ENCODE peak calls at places on chromosomes 13 and 19, in ten cellular contexts. One of them, this sample, is unnamed.

GRCh38 chr19:44611812-44612295 is 1.5 kb upstream of the IGSF23 start:
- DNase-seq in epithelial cell of esophagus: no peak
- DNase-seq in RWPE2: no peak
- DNase-seq in adrenal gland: no peak
- DNase-seq in body of pancreas: peak
- DNase-seq in thoracic aorta: no peak
- DNase-seq in heart left ventricle: no peak
- DNase-seq in fibroblast of mammary gland: no peak
- DNase-seq in cardiac fibroblast: no peak
- DNase-seq in esophagus squamous epithelium: no peak
- DNase-seq in this sample: no peak

GRCh38 chr13:106802917-106803316 is 235.0 kb upstream of the ARGLU1 start:
- DNase-seq in RWPE2: no peak
- DNase-seq in adrenal gland: no peak
- DNase-seq in heart left ventricle: no peak
- DNase-seq in thoracic aorta: no peak
- DNase-seq in cardiac fibroblast: no peak
- DNase-seq in epithelial cell of esophagus: no peak
- DNase-seq in body of pancreas: no peak
- DNase-seq in esophagus squamous epithelium: no peak
- DNase-seq in fibroblast of mammary gland: no peak
- DNase-seq in this sample: no peak

GRCh38 chr19:47701717-47702552 is 11.3 kb upstream of the EHD2 start:
- DNase-seq in esophagus squamous epithelium: no peak
- DNase-seq in body of pancreas: no peak
- DNase-seq in heart left ventricle: no peak
- DNase-seq in thoracic aorta: no peak
- DNase-seq in epithelial cell of esophagus: no peak
- DNase-seq in adrenal gland: no peak
- DNase-seq in RWPE2: peak
- DNase-seq in cardiac fibroblast: no peak
- DNase-seq in fibroblast of mammary gland: no peak
- DNase-seq in this sample: no peak

GRCh38 chr13:30818323-30818960 is 83.1 kb downstream of the ALOX5AP start:
- DNase-seq in heart left ventricle: no peak
- DNase-seq in cardiac fibroblast: peak
- DNase-seq in RWPE2: no peak
- DNase-seq in epithelial cell of esophagus: peak
- DNase-seq in body of pancreas: no peak
- DNase-seq in esophagus squamous epithelium: no peak
- DNase-seq in thoracic aorta: peak
- DNase-seq in adrenal gland: no peak
- DNase-seq in fibroblast of mammary gland: peak
- DNase-seq in this sample: peak

GRCh38 chr13:100513987-100514670 is 74.5 kb downstream of the GGACT start:
- DNase-seq in fibroblast of mammary gland: peak
- DNase-seq in cardiac fibroblast: peak
- DNase-seq in epithelial cell of esophagus: no peak
- DNase-seq in esophagus squamous epithelium: no peak
- DNase-seq in RWPE2: no peak
- DNase-seq in heart left ventricle: no peak
- DNase-seq in adrenal gland: no peak
- DNase-seq in thoracic aorta: no peak
- DNase-seq in body of pancreas: no peak
- DNase-seq in this sample: peak

GRCh38 chr19:41995959-41996797 is 2.1 kb upstream of the ATP1A3 start:
- DNase-seq in adrenal gland: no peak
- DNase-seq in cardiac fibroblast: no peak
- DNase-seq in heart left ventricle: no peak
- DNase-seq in body of pancreas: no peak
- DNase-seq in fibroblast of mammary gland: no peak
- DNase-seq in RWPE2: no peak
- DNase-seq in thoracic aorta: no peak
- DNase-seq in esophagus squamous epithelium: no peak
- DNase-seq in epithelial cell of esophagus: no peak
- DNase-seq in this sample: no peak

GRCh38 chr19:5718579-5719273 is 1.2 kb downstream of the LONP1 start:
- DNase-seq in esophagus squamous epithelium: no peak
- DNase-seq in adrenal gland: peak
- DNase-seq in thoracic aorta: no peak
- DNase-seq in RWPE2: no peak
- DNase-seq in cardiac fibroblast: peak
- DNase-seq in heart left ventricle: no peak
- DNase-seq in epithelial cell of esophagus: peak
- DNase-seq in fibroblast of mammary gland: peak
- DNase-seq in body of pancreas: peak
- DNase-seq in this sample: peak

GRCh38 chr19:38155453-38155852 is 68.6 kb downstream of the DPF1 start:
- DNase-seq in adrenal gland: no peak
- DNase-seq in esophagus squamous epithelium: no peak
- DNase-seq in cardiac fibroblast: peak
- DNase-seq in epithelial cell of esophagus: peak
- DNase-seq in fibroblast of mammary gland: peak
- DNase-seq in RWPE2: no peak
- DNase-seq in heart left ventricle: no peak
- DNase-seq in body of pancreas: no peak
- DNase-seq in thoracic aorta: no peak
- DNase-seq in this sample: no peak

GRCh38 chr19:5340637-5341447 is at the start of gene PTPRS:
- DNase-seq in fibroblast of mammary gland: peak
- DNase-seq in body of pancreas: peak
- DNase-seq in heart left ventricle: peak
- DNase-seq in thoracic aorta: no peak
- DNase-seq in RWPE2: no peak
- DNase-seq in esophagus squamous epithelium: no peak
- DNase-seq in epithelial cell of esophagus: peak
- DNase-seq in cardiac fibroblast: peak
- DNase-seq in adrenal gland: peak
- DNase-seq in this sample: peak

GRCh38 chr19:8396563-8397203 is 6.5 kb downstream of the RAB11B start:
- DNase-seq in adrenal gland: peak
- DNase-seq in cardiac fibroblast: peak
- DNase-seq in body of pancreas: peak
- DNase-seq in thoracic aorta: no peak
- DNase-seq in heart left ventricle: peak
- DNase-seq in epithelial cell of esophagus: peak
- DNase-seq in esophagus squamous epithelium: no peak
- DNase-seq in RWPE2: peak
- DNase-seq in fibroblast of mammary gland: peak
- DNase-seq in this sample: peak

GRCh38 chr13:60623131-60623530 is 226.1 kb downstream of the TDRD3 start:
- DNase-seq in fibroblast of mammary gland: no peak
- DNase-seq in heart left ventricle: no peak
- DNase-seq in cardiac fibroblast: no peak
- DNase-seq in epithelial cell of esophagus: no peak
- DNase-seq in RWPE2: no peak
- DNase-seq in body of pancreas: no peak
- DNase-seq in esophagus squamous epithelium: no peak
- DNase-seq in adrenal gland: no peak
- DNase-seq in thoracic aorta: no peak
- DNase-seq in this sample: no peak

GRCh38 chr13:50015750-50016149 is 506 bp downstream of the KCNRG start:
- DNase-seq in fibroblast of mammary gland: no peak
- DNase-seq in esophagus squamous epithelium: no peak
- DNase-seq in body of pancreas: no peak
- DNase-seq in heart left ventricle: no peak
- DNase-seq in thoracic aorta: no peak
- DNase-seq in cardiac fibroblast: no peak
- DNase-seq in RWPE2: no peak
- DNase-seq in epithelial cell of esophagus: no peak
- DNase-seq in adrenal gland: no peak
- DNase-seq in this sample: no peak

GRCh38 chr19:6728346-6728745 is 7.9 kb upstream of the C3 start:
- DNase-seq in fibroblast of mammary gland: no peak
- DNase-seq in esophagus squamous epithelium: no peak
- DNase-seq in adrenal gland: no peak
- DNase-seq in cardiac fibroblast: no peak
- DNase-seq in heart left ventricle: no peak
- DNase-seq in RWPE2: no peak
- DNase-seq in body of pancreas: no peak
- DNase-seq in thoracic aorta: no peak
- DNase-seq in epithelial cell of esophagus: no peak
- DNase-seq in this sample: no peak

DNA sequence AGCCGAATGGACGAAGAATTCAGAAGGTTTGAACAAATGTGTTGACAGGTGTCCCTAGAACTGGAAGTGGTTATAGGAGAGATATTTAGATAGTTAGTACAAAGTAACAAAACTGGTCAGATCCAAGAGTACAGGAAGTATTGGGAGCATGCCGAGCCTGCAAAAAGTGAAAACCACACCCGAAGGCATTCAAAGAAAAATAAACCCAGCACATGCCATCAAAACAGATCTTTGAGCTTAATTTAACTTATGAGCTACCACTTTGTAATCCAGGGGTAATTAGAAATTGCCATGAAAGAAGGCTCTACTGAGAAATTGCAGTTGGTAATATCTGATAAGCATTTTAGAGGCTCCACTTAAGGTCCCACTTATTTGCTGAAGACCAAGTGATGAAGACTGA is 214.2 kb downstream of the DNAJC15 start:
- DNase-seq in esophagus squamous epithelium: no peak
- DNase-seq in fibroblast of mammary gland: no peak
- DNase-seq in adrenal gland: no peak
- DNase-seq in RWPE2: no peak
- DNase-seq in heart left ventricle: no peak
- DNase-seq in cardiac fibroblast: no peak
- DNase-seq in body of pancreas: no peak
- DNase-seq in epithelial cell of esophagus: no peak
- DNase-seq in thoracic aorta: no peak
- DNase-seq in this sample: no peak
- H3K4me3 ChIP-seq in esophagus squamous epithelium: no peak
- H3K4me3 ChIP-seq in fibroblast of mammary gland: no peak
- H3K4me3 ChIP-seq in adrenal gland: no peak
- H3K4me3 ChIP-seq in RWPE2: no peak
- H3K4me3 ChIP-seq in heart left ventricle: no peak
- H3K4me3 ChIP-seq in cardiac fibroblast: no peak
- H3K4me3 ChIP-seq in body of pancreas: no peak
- H3K4me3 ChIP-seq in epithelial cell of esophagus: no peak
- H3K4me3 ChIP-seq in thoracic aorta: no peak
- H3K4me3 ChIP-seq in this sample: no peak

GRCh38 chr13:67341406-67341805 is 111.3 kb upstream of the PCDH9 start:
- DNase-seq in cardiac fibroblast: peak
- DNase-seq in body of pancreas: no peak
- DNase-seq in esophagus squamous epithelium: no peak
- DNase-seq in heart left ventricle: no peak
- DNase-seq in epithelial cell of esophagus: peak
- DNase-seq in adrenal gland: no peak
- DNase-seq in RWPE2: no peak
- DNase-seq in thoracic aorta: no peak
- DNase-seq in fibroblast of mammary gland: peak
- DNase-seq in this sample: no peak

DNA sequence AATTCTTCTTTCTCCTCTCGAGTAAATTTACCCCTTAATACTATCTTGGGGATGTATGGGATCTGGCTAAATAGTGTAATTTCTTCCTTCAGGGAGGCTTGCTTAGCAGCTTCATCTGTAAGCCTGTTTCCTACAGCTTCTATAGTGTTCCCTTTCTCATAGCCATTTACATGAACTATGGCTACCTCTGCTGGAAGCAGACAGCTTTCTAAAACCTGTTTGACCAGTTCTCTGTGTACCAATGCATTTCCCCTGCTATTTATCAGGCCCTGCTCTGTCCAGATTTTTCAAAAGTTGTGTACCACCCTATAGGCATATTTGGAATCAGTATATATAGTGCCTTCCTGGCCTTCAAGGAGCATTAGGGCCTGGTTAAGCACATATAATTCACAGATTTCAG is 113.6 kb upstream of the PCDH9 start:
- DNase-seq in fibroblast of mammary gland: no peak
- DNase-seq in esophagus squamous epithelium: no peak
- DNase-seq in cardiac fibroblast: no peak
- DNase-seq in thoracic aorta: no peak
- DNase-seq in adrenal gland: no peak
- DNase-seq in body of pancreas: no peak
- DNase-seq in heart left ventricle: no peak
- DNase-seq in RWPE2: no peak
- DNase-seq in epithelial cell of esophagus: peak
- DNase-seq in this sample: no peak
- TF ChIP-seq CTCF in fibroblast of mammary gland: no peak
- TF ChIP-seq CTCF in esophagus squamous epithelium: no peak
- TF ChIP-seq CTCF in cardiac fibroblast: no peak
- TF ChIP-seq CTCF in thoracic aorta: no peak
- TF ChIP-seq CTCF in adrenal gland: no peak
- TF ChIP-seq CTCF in body of pancreas: no peak
- TF ChIP-seq CTCF in heart left ventricle: no peak
- TF ChIP-seq CTCF in RWPE2: peak
- TF ChIP-seq CTCF in epithelial cell of esophagus: peak
- TF ChIP-seq CTCF in this sample: no peak

DNA sequence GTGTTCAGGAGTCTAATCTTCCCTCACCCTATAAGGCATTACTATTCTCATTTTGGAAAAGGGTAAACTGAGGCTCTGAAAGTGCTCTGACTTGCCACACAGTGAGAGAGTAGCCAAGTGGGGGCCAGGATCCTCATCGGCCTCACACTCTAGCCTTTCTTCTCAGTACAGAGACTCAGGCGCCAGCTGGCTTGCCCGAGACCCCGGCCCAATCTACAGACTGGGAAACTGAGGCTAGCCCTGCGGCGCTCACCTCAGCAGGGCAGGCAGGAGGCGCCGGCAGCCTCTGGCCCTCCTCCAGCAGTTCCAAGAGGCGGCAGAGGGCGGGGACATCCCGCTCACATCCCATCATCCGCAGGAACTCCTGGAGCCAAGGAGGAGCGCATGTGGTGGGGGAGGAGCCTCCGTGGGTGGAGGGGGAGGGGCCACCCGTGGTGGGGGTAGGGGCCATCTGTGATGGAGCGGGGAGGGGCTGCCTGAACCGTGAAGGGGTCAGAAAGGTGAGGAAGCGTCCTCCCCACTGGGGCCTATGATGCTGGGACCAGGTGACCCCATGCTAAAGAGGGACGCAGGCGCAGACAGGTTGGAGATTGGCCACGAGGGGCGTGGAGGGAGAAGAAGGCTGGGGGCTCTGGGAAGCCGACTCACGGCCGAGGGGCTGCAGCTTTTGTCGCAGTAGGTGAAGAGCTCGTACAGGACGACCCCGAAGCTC is 8.7 kb upstream of the INSL3 start:
- DNase-seq in body of pancreas: peak
- DNase-seq in heart left ventricle: no peak
- DNase-seq in fibroblast of mammary gland: peak
- DNase-seq in cardiac fibroblast: no peak
- DNase-seq in thoracic aorta: no peak
- DNase-seq in epithelial cell of esophagus: peak
- DNase-seq in esophagus squamous epithelium: no peak
- DNase-seq in RWPE2: peak
- DNase-seq in adrenal gland: peak
- DNase-seq in this sample: peak
- H3K4me3 ChIP-seq in body of pancreas: no peak
- H3K4me3 ChIP-seq in heart left ventricle: no peak
- H3K4me3 ChIP-seq in fibroblast of mammary gland: peak
- H3K4me3 ChIP-seq in cardiac fibroblast: peak
- H3K4me3 ChIP-seq in thoracic aorta: no peak
- H3K4me3 ChIP-seq in epithelial cell of esophagus: peak
- H3K4me3 ChIP-seq in esophagus squamous epithelium: peak
- H3K4me3 ChIP-seq in RWPE2: peak
- H3K4me3 ChIP-seq in adrenal gland: no peak
- H3K4me3 ChIP-seq in this sample: peak

DNA sequence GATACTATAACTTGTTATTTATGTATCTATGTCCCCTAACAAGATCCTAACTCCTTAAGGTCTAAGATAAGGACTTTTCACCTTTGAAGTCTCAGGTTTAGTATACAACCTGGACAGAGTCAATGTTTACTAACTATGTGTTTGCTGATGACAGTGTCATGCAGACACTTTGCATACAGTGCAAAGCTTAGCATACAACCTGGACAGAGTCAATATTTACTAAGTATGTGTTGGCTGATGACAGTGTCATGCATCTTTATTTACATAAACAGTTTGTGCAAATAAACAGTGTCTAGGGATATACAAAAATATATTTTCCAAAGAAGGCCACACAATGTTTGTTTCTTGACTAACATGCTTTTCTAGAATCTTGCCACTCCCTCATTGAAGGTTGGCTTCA is 34.7 kb downstream of the DCT start:
- DNase-seq in fibroblast of mammary gland: no peak
- DNase-seq in epithelial cell of esophagus: no peak
- DNase-seq in thoracic aorta: no peak
- DNase-seq in adrenal gland: no peak
- DNase-seq in body of pancreas: no peak
- DNase-seq in cardiac fibroblast: no peak
- DNase-seq in esophagus squamous epithelium: no peak
- DNase-seq in heart left ventricle: no peak
- DNase-seq in RWPE2: no peak
- DNase-seq in this sample: no peak
- TF ChIP-seq CTCF in fibroblast of mammary gland: no peak
- TF ChIP-seq CTCF in epithelial cell of esophagus: no peak
- TF ChIP-seq CTCF in thoracic aorta: no peak
- TF ChIP-seq CTCF in adrenal gland: no peak
- TF ChIP-seq CTCF in body of pancreas: no peak
- TF ChIP-seq CTCF in cardiac fibroblast: no peak
- TF ChIP-seq CTCF in esophagus squamous epithelium: no peak
- TF ChIP-seq CTCF in heart left ventricle: no peak
- TF ChIP-seq CTCF in RWPE2: no peak
- TF ChIP-seq CTCF in this sample: no peak